ENCODE peak calls at places on chromosomes 1 and 21, in eight cellular contexts. One of them, this sample, is unnamed.
A peak's percentile ranks its signal among the peaks of the same experiment; 100 is the strongest.

GRCh38 chr1:7373936-7374760 is 396.9 kb upstream of the VAMP3 start:
- DNase-seq in activated naive CD4-positive, alpha-beta T cell: no peak
- DNase-seq in cardiac muscle cell: no peak
- DNase-seq in type B pancreatic cell: no peak
- DNase-seq in activated CD8-positive, alpha-beta T cell treated with anti-CD3 and anti-CD28 coated beads, Interleukin-2, amount 10 ng/mL, durations not matched to agents 7 days and 5 days: no peak
- DNase-seq in left colon: no peak
- DNase-seq in kidney: no peak
- DNase-seq in activated CD4-positive, CD25-positive, alpha-beta regulatory T cell: no peak
- DNase-seq in this sample: no peak

GRCh38 chr1:247146671-247147070 is 25.1 kb downstream of the ZNF124 start:
- DNase-seq in activated naive CD4-positive, alpha-beta T cell: no peak
- DNase-seq in cardiac muscle cell: no peak
- DNase-seq in type B pancreatic cell: no peak
- DNase-seq in activated CD8-positive, alpha-beta T cell treated with anti-CD3 and anti-CD28 coated beads, Interleukin-2, amount 10 ng/mL, durations not matched to agents 7 days and 5 days: no peak
- DNase-seq in left colon: no peak
- DNase-seq in kidney: no peak
- DNase-seq in activated CD4-positive, CD25-positive, alpha-beta regulatory T cell: no peak
- DNase-seq in this sample: no peak

GRCh38 chr1:89719502-89720306 is 86.8 kb downstream of the LRRC8C start:
- DNase-seq in activated naive CD4-positive, alpha-beta T cell: no peak
- DNase-seq in cardiac muscle cell: no peak
- DNase-seq in type B pancreatic cell: no peak
- DNase-seq in activated CD8-positive, alpha-beta T cell treated with anti-CD3 and anti-CD28 coated beads, Interleukin-2, amount 10 ng/mL, durations not matched to agents 7 days and 5 days: no peak
- DNase-seq in left colon: no peak
- DNase-seq in kidney: no peak
- DNase-seq in activated CD4-positive, CD25-positive, alpha-beta regulatory T cell: no peak
- DNase-seq in this sample: no peak

GRCh38 chr1:108734176-108734865 is 12.2 kb upstream of the STXBP3 start:
- DNase-seq in activated naive CD4-positive, alpha-beta T cell: no peak
- DNase-seq in cardiac muscle cell: no peak
- DNase-seq in type B pancreatic cell: no peak
- DNase-seq in activated CD8-positive, alpha-beta T cell treated with anti-CD3 and anti-CD28 coated beads, Interleukin-2, amount 10 ng/mL, durations not matched to agents 7 days and 5 days: no peak
- DNase-seq in left colon: no peak
- DNase-seq in kidney: no peak
- DNase-seq in activated CD4-positive, CD25-positive, alpha-beta regulatory T cell: no peak
- DNase-seq in this sample: no peak

GRCh38 chr1:202145325-202146140 is 996 bp upstream of the ARL8A start:
- DNase-seq in activated naive CD4-positive, alpha-beta T cell: no peak
- DNase-seq in cardiac muscle cell: no peak
- DNase-seq in type B pancreatic cell: no peak
- DNase-seq in activated CD8-positive, alpha-beta T cell treated with anti-CD3 and anti-CD28 coated beads, Interleukin-2, amount 10 ng/mL, durations not matched to agents 7 days and 5 days: peak; percentile 49
- DNase-seq in left colon: no peak
- DNase-seq in kidney: no peak
- DNase-seq in activated CD4-positive, CD25-positive, alpha-beta regulatory T cell: no peak
- DNase-seq in this sample: no peak

GRCh38 chr1:40641601-40642242 is 23.8 kb downstream of the RIMS3 start:
- DNase-seq in activated naive CD4-positive, alpha-beta T cell: no peak
- DNase-seq in cardiac muscle cell: no peak
- DNase-seq in type B pancreatic cell: no peak
- DNase-seq in activated CD8-positive, alpha-beta T cell treated with anti-CD3 and anti-CD28 coated beads, Interleukin-2, amount 10 ng/mL, durations not matched to agents 7 days and 5 days: no peak
- DNase-seq in left colon: no peak
- DNase-seq in kidney: peak; percentile 35
- DNase-seq in activated CD4-positive, CD25-positive, alpha-beta regulatory T cell: no peak
- DNase-seq in this sample: no peak

GRCh38 chr21:41802684-41803083 is 35.8 kb upstream of the RIPK4 start:
- DNase-seq in activated naive CD4-positive, alpha-beta T cell: no peak
- DNase-seq in cardiac muscle cell: no peak
- DNase-seq in type B pancreatic cell: no peak
- DNase-seq in activated CD8-positive, alpha-beta T cell treated with anti-CD3 and anti-CD28 coated beads, Interleukin-2, amount 10 ng/mL, durations not matched to agents 7 days and 5 days: no peak
- DNase-seq in left colon: peak; percentile 52
- DNase-seq in kidney: no peak
- DNase-seq in activated CD4-positive, CD25-positive, alpha-beta regulatory T cell: no peak
- DNase-seq in this sample: peak; percentile 79

GRCh38 chr21:40680311-40680710 is 166.6 kb downstream of the DSCAM start:
- DNase-seq in activated naive CD4-positive, alpha-beta T cell: no peak
- DNase-seq in cardiac muscle cell: no peak
- DNase-seq in type B pancreatic cell: no peak
- DNase-seq in activated CD8-positive, alpha-beta T cell treated with anti-CD3 and anti-CD28 coated beads, Interleukin-2, amount 10 ng/mL, durations not matched to agents 7 days and 5 days: no peak
- DNase-seq in left colon: no peak
- DNase-seq in kidney: no peak
- DNase-seq in activated CD4-positive, CD25-positive, alpha-beta regulatory T cell: no peak
- DNase-seq in this sample: no peak

GRCh38 chr1:54965624-54966340 is 14.6 kb upstream of the TMEM61 start:
- DNase-seq in activated naive CD4-positive, alpha-beta T cell: no peak
- DNase-seq in cardiac muscle cell: no peak
- DNase-seq in type B pancreatic cell: no peak
- DNase-seq in activated CD8-positive, alpha-beta T cell treated with anti-CD3 and anti-CD28 coated beads, Interleukin-2, amount 10 ng/mL, durations not matched to agents 7 days and 5 days: no peak
- DNase-seq in left colon: peak; percentile 59
- DNase-seq in kidney: no peak
- DNase-seq in activated CD4-positive, CD25-positive, alpha-beta regulatory T cell: no peak
- DNase-seq in this sample: no peak

GRCh38 chr1:216740334-216740733 is 17.1 kb upstream of the ESRRG start:
- DNase-seq in activated naive CD4-positive, alpha-beta T cell: no peak
- DNase-seq in cardiac muscle cell: no peak
- DNase-seq in type B pancreatic cell: no peak
- DNase-seq in activated CD8-positive, alpha-beta T cell treated with anti-CD3 and anti-CD28 coated beads, Interleukin-2, amount 10 ng/mL, durations not matched to agents 7 days and 5 days: no peak
- DNase-seq in left colon: no peak
- DNase-seq in kidney: no peak
- DNase-seq in activated CD4-positive, CD25-positive, alpha-beta regulatory T cell: no peak
- DNase-seq in this sample: no peak

GRCh38 chr1:226064168-226064815 is 1.8 kb downstream of the H3-3A start:
- DNase-seq in activated naive CD4-positive, alpha-beta T cell: no peak
- DNase-seq in cardiac muscle cell: no peak
- DNase-seq in type B pancreatic cell: no peak
- DNase-seq in activated CD8-positive, alpha-beta T cell treated with anti-CD3 and anti-CD28 coated beads, Interleukin-2, amount 10 ng/mL, durations not matched to agents 7 days and 5 days: peak; percentile 37
- DNase-seq in left colon: peak; percentile 31
- DNase-seq in kidney: no peak
- DNase-seq in activated CD4-positive, CD25-positive, alpha-beta regulatory T cell: no peak
- DNase-seq in this sample: no peak

GRCh38 chr1:175481126-175482071 is 262.0 kb downstream of the TNR start:
- DNase-seq in activated naive CD4-positive, alpha-beta T cell: no peak
- DNase-seq in cardiac muscle cell: peak; percentile 22
- DNase-seq in type B pancreatic cell: no peak
- DNase-seq in activated CD8-positive, alpha-beta T cell treated with anti-CD3 and anti-CD28 coated beads, Interleukin-2, amount 10 ng/mL, durations not matched to agents 7 days and 5 days: no peak
- DNase-seq in left colon: no peak
- DNase-seq in kidney: no peak
- DNase-seq in activated CD4-positive, CD25-positive, alpha-beta regulatory T cell: no peak
- DNase-seq in this sample: no peak

GRCh38 chr1:180935326-180936109 is 22.8 kb downstream of the KIAA1614 start:
- DNase-seq in activated naive CD4-positive, alpha-beta T cell: no peak
- DNase-seq in cardiac muscle cell: no peak
- DNase-seq in type B pancreatic cell: no peak
- DNase-seq in activated CD8-positive, alpha-beta T cell treated with anti-CD3 and anti-CD28 coated beads, Interleukin-2, amount 10 ng/mL, durations not matched to agents 7 days and 5 days: no peak
- DNase-seq in left colon: peak; percentile 63
- DNase-seq in kidney: no peak
- DNase-seq in activated CD4-positive, CD25-positive, alpha-beta regulatory T cell: no peak
- DNase-seq in this sample: no peak

GRCh38 chr1:173421789-173422188 is 55.3 kb upstream of the PRDX6 start:
- DNase-seq in activated naive CD4-positive, alpha-beta T cell: no peak
- DNase-seq in cardiac muscle cell: no peak
- DNase-seq in type B pancreatic cell: no peak
- DNase-seq in activated CD8-positive, alpha-beta T cell treated with anti-CD3 and anti-CD28 coated beads, Interleukin-2, amount 10 ng/mL, durations not matched to agents 7 days and 5 days: no peak
- DNase-seq in left colon: no peak
- DNase-seq in kidney: no peak
- DNase-seq in activated CD4-positive, CD25-positive, alpha-beta regulatory T cell: no peak
- DNase-seq in this sample: no peak

GRCh38 chr1:174358786-174359453 is 88.8 kb upstream of the GPR52 start:
- DNase-seq in activated naive CD4-positive, alpha-beta T cell: no peak
- DNase-seq in cardiac muscle cell: no peak
- DNase-seq in type B pancreatic cell: no peak
- DNase-seq in activated CD8-positive, alpha-beta T cell treated with anti-CD3 and anti-CD28 coated beads, Interleukin-2, amount 10 ng/mL, durations not matched to agents 7 days and 5 days: no peak
- DNase-seq in left colon: peak; percentile 53
- DNase-seq in kidney: no peak
- DNase-seq in activated CD4-positive, CD25-positive, alpha-beta regulatory T cell: no peak
- DNase-seq in this sample: no peak

GRCh38 chr1:79128726-79129125 is 122.2 kb upstream of the ADGRL4 start:
- DNase-seq in activated naive CD4-positive, alpha-beta T cell: no peak
- DNase-seq in cardiac muscle cell: no peak
- DNase-seq in type B pancreatic cell: no peak
- DNase-seq in activated CD8-positive, alpha-beta T cell treated with anti-CD3 and anti-CD28 coated beads, Interleukin-2, amount 10 ng/mL, durations not matched to agents 7 days and 5 days: no peak
- DNase-seq in left colon: no peak
- DNase-seq in kidney: no peak
- DNase-seq in activated CD4-positive, CD25-positive, alpha-beta regulatory T cell: no peak
- DNase-seq in this sample: no peak

GRCh38 chr1:84078108-84078823 is 65.8 kb upstream of the PRKACB start:
- DNase-seq in activated naive CD4-positive, alpha-beta T cell: no peak
- DNase-seq in cardiac muscle cell: peak; percentile 51
- DNase-seq in type B pancreatic cell: peak; percentile 77
- DNase-seq in activated CD8-positive, alpha-beta T cell treated with anti-CD3 and anti-CD28 coated beads, Interleukin-2, amount 10 ng/mL, durations not matched to agents 7 days and 5 days: no peak
- DNase-seq in left colon: no peak
- DNase-seq in kidney: peak; percentile 83
- DNase-seq in activated CD4-positive, CD25-positive, alpha-beta regulatory T cell: no peak
- DNase-seq in this sample: peak; percentile 58

GRCh38 chr1:152786077-152786476 is at the start of gene LCE1E:
- DNase-seq in activated naive CD4-positive, alpha-beta T cell: no peak
- DNase-seq in cardiac muscle cell: no peak
- DNase-seq in type B pancreatic cell: no peak
- DNase-seq in activated CD8-positive, alpha-beta T cell treated with anti-CD3 and anti-CD28 coated beads, Interleukin-2, amount 10 ng/mL, durations not matched to agents 7 days and 5 days: no peak
- DNase-seq in left colon: no peak
- DNase-seq in kidney: no peak
- DNase-seq in activated CD4-positive, CD25-positive, alpha-beta regulatory T cell: no peak
- DNase-seq in this sample: no peak

GRCh38 chr1:226687476-226687875 is 51.6 kb downstream of the ITPKB start:
- DNase-seq in activated naive CD4-positive, alpha-beta T cell: no peak
- DNase-seq in cardiac muscle cell: no peak
- DNase-seq in type B pancreatic cell: no peak
- DNase-seq in activated CD8-positive, alpha-beta T cell treated with anti-CD3 and anti-CD28 coated beads, Interleukin-2, amount 10 ng/mL, durations not matched to agents 7 days and 5 days: peak; percentile 51
- DNase-seq in left colon: no peak
- DNase-seq in kidney: no peak
- DNase-seq in activated CD4-positive, CD25-positive, alpha-beta regulatory T cell: no peak
- DNase-seq in this sample: no peak

GRCh38 chr1:45348966-45349677 is 8.9 kb upstream of the MUTYH start:
- DNase-seq in activated naive CD4-positive, alpha-beta T cell: no peak
- DNase-seq in cardiac muscle cell: no peak
- DNase-seq in type B pancreatic cell: no peak
- DNase-seq in activated CD8-positive, alpha-beta T cell treated with anti-CD3 and anti-CD28 coated beads, Interleukin-2, amount 10 ng/mL, durations not matched to agents 7 days and 5 days: no peak
- DNase-seq in left colon: no peak
- DNase-seq in kidney: no peak
- DNase-seq in activated CD4-positive, CD25-positive, alpha-beta regulatory T cell: no peak
- DNase-seq in this sample: peak; percentile 56

GRCh38 chr1:117608213-117608612 is 2.4 kb downstream of the TENT5C start:
- DNase-seq in activated naive CD4-positive, alpha-beta T cell: no peak
- DNase-seq in cardiac muscle cell: no peak
- DNase-seq in type B pancreatic cell: no peak
- DNase-seq in activated CD8-positive, alpha-beta T cell treated with anti-CD3 and anti-CD28 coated beads, Interleukin-2, amount 10 ng/mL, durations not matched to agents 7 days and 5 days: no peak
- DNase-seq in left colon: no peak
- DNase-seq in kidney: no peak
- DNase-seq in activated CD4-positive, CD25-positive, alpha-beta regulatory T cell: no peak
- DNase-seq in this sample: no peak

GRCh38 chr1:113391643-113392271 is 1.4 kb downstream of the MAGI3 start:
- DNase-seq in activated naive CD4-positive, alpha-beta T cell: no peak
- DNase-seq in cardiac muscle cell: peak; percentile 9
- DNase-seq in type B pancreatic cell: no peak
- DNase-seq in activated CD8-positive, alpha-beta T cell treated with anti-CD3 and anti-CD28 coated beads, Interleukin-2, amount 10 ng/mL, durations not matched to agents 7 days and 5 days: peak; percentile 26
- DNase-seq in left colon: peak; percentile 23
- DNase-seq in kidney: no peak
- DNase-seq in activated CD4-positive, CD25-positive, alpha-beta regulatory T cell: no peak
- DNase-seq in this sample: no peak

This sample was measured in breast epithelium.